ENCODE peak calls at places on chromosomes 6 and 20, in four cellular contexts. M is esophagus squamous epithelium, X is transverse colon, G is tibial nerve. P is an unnamed sample.

GRCh38 chr20:63092660-63093215 is 86.0 kb upstream of the BHLHE23 start:
- DNase-seq in M (no peak), X (peak; percentile 6), G (no peak), P (peak; percentile 54)

GRCh38 chr6:107628878-107629277 is 139.0 kb downstream of the SOBP start:
- DNase-seq in M (no peak), X (no peak), G (no peak), P (no peak)

GRCh38 chr6:28488916-28489365 is 26.7 kb downstream of the GPX6 start:
- DNase-seq in M (no peak), X (no peak), G (no peak), P (peak; percentile 86)

GRCh38 chr20:63362426-63363009 is 1.4 kb upstream of the CHRNA4 start:
- DNase-seq in M (no peak), X (no peak), G (no peak), P (no peak)

GRCh38 chr6:159819932-159820640 is 20.0 kb downstream of the PNLDC1 start:
- DNase-seq in M (no peak), X (no peak), G (no peak), P (peak; percentile 95)

GRCh38 chr6:40356242-40356910 is 230.8 kb downstream of the LRFN2 start:
- DNase-seq in M (no peak), X (no peak), G (no peak), P (no peak)

GRCh38 chr6:16102208-16102607 is 26.7 kb upstream of the MYLIP start:
- DNase-seq in M (no peak), X (no peak), G (no peak), P (no peak)

GRCh38 chr6:169213814-169214520 is 39.7 kb downstream of the THBS2 start:
- DNase-seq in M (no peak), X (no peak), G (no peak), P (peak; percentile 42)

GRCh38 chr6:41937881-41938574 is 3.6 kb downstream of the CCND3 start:
- DNase-seq in M (no peak), X (no peak), G (no peak), P (peak; percentile 98)

GRCh38 chr6:133895573-133896343 is 6.8 kb downstream of the TCF21 start:
- DNase-seq in M (no peak), X (no peak), G (no peak), P (no peak)

GRCh38 chr20:36060676-36061075 is 92.3 kb downstream of the CNBD2 start:
- DNase-seq in M (no peak), X (no peak), G (no peak), P (no peak)

GRCh38 chr6:170438402-170438753 is 114.7 kb downstream of the PSMB1 start:
- DNase-seq in M (no peak), X (peak; percentile 84), G (peak; percentile 66), P (peak; percentile 49)

GRCh38 chr6:166955121-166955864 is 1.1 kb downstream of the RNASET2 start:
- DNase-seq in M (peak; percentile 37), X (peak; percentile 66), G (no peak), P (peak; percentile 92)

GRCh38 chr6:164378330-164378729 is 931.1 kb downstream of the C6orf118 start:
- DNase-seq in M (no peak), X (no peak), G (no peak), P (no peak)

GRCh38 chr6:52667572-52667971 is 3.3 kb upstream of the TMEM14A start:
- DNase-seq in M (no peak), X (no peak), G (no peak), P (no peak)

GRCh38 chr6:52672422-52673025 is 1.6 kb downstream of the TMEM14A start:
- DNase-seq in M (no peak), X (no peak), G (no peak), P (no peak)

GRCh38 chr6:52666523-52666922 is 4.4 kb upstream of the TMEM14A start:
- DNase-seq in M (no peak), X (no peak), G (no peak), P (no peak)

GRCh38 chr6:52675372-52675771 is 4.5 kb downstream of the TMEM14A start:
- DNase-seq in M (no peak), X (no peak), G (no peak), P (no peak)

DNA sequence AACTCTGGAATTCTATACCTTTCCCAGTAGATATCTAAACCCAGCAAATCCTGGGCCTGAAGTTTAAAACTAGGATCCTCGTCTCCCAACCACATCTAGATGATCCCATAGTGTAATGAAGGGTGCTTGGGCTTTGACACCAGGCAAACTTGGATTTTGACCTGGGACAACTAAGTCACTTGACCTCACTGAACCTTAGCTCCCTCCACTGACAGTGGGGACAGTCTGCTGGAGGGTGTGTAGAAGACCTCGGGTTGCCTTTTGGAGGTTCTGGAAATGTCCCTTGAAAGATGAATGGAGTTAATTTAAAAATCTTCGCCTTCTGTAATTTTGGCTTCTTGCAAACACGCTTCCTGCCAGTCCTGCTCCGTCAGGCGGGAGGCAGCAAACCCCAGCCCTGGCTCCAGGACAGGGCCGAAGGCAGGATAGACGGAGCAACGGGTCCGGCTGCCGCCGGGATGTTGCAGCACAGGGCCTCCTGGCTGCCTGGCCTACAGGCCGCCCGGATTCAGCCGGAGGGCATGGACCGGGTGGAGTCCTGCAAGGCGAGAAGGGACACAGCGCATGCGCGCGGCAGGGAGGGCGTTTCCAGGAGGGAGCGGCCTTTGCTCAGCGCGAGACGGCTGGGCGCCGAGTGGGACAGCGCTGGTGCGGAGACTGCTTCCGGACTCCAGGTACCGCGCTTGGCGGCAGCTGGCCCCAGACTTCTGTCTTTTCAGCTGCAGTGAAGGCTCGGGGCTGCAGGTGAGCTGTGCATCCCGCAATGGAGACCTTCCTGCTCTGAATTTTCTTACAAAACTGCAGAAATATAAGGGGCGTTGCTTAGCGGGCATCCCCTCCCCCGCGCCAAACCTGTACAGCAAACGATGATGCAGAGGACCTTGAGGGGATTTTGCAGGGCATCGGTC is at the start of gene TMEM14A:
- DNase-seq in M (peak; percentile 59), X (peak; percentile 98), G (peak; percentile 80), P (peak; percentile 92)
- TF ChIP-seq POLR2A in M (peak; percentile 57), X (peak; percentile 85), G (peak; percentile 59), P (peak; percentile 43)

GRCh38 chr6:139490482-139490881 is 116.0 kb upstream of the CITED2 start:
- DNase-seq in M (no peak), X (peak; percentile 24), G (no peak), P (no peak)
- TF ChIP-seq POLR2A in M (no peak), X (no peak), G (no peak), P (no peak)

GRCh38 chr20:21357851-21358250 is 39.5 kb downstream of the NKX2-4 start:
- DNase-seq in M (no peak), X (no peak), G (no peak), P (no peak)
- TF ChIP-seq POLR2A in M (no peak), X (no peak), G (no peak), P (no peak)

DNA sequence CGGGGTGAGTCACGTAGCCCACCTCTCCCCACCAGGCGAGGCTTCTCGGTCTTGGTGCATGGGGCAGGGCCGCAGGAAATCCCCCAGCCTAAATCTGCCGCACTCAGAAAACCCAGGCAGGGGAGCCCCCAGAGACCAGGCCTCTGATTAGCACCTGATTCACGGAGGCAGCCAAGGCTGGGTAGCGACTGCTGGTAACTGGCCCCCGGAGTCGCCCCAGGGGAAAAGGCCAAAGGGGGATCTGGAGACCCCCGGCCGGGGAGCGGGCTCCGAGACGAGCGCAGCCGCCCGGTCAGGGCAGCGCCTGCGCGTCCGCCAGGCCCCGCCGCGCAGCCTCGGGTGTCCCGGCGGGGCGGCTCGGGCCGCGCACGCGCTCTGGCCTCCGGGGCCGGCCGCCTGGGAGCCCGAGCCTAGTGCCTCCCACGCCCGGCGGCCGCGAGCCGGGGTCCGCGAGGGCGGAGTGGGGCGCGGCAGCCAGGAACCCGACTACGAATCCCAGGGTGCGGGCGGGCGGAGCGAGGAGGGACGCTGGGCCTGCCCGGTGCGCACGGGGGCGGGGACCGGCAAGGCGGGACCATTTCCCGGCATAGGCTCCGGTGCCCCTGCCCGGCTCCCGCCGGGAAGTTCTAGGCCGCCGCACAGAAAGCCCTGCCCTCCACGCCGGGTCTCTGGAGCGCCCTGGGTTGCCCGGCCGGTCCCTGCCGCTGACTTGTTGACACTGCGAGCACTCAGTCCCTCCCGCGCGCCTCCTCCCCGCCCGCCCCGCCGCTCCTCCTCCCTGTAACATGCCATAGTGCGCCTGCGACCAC is at the start of gene DUSP22:
- DNase-seq in M (no peak), X (peak; percentile 93), G (peak; percentile 83), P (peak; percentile 91)
- TF ChIP-seq POLR2A in M (peak; percentile 52), X (peak; percentile 71), G (peak; percentile 98), P (peak; percentile 76)

GRCh38 chr20:44475694-44476560 is at the start of gene TTPAL:
- DNase-seq in M (peak; percentile 35), X (peak; percentile 94), G (peak; percentile 85), P (peak; percentile 91)
- TF ChIP-seq POLR2A in M (peak; percentile 97), X (peak; percentile 98), G (peak; percentile 100), P (peak; percentile 99)

GRCh38 chr20:50379049-50379990 is 130.9 kb upstream of the PTPN1 start:
- DNase-seq in M (peak; percentile 14), X (peak; percentile 92), G (peak; percentile 86), P (peak; percentile 91)
- TF ChIP-seq POLR2A in M (no peak), X (peak; percentile 87), G (peak; percentile 61), P (no peak)

GRCh38 chr20:23050847-23051627 is 1.6 kb upstream of the THBD start:
- DNase-seq in M (peak; percentile 33), X (peak; percentile 54), G (peak; percentile 81), P (peak; percentile 97)
- TF ChIP-seq POLR2A in M (no peak), X (no peak), G (peak; percentile 13), P (peak; percentile 44)

P was measured in NB4.